ENCODE peak calls at places on chromosomes 7 and 10, in five cellular contexts. One of them, this sample, is unnamed.

GRCh38 chr7:26629696-26630095 is 234.7 kb downstream of the SKAP2 start:
- DNase-seq in cardiac muscle cell: no peak
- DNase-seq in upper lobe of right lung: no peak
- DNase-seq in astrocyte: no peak
- DNase-seq in adrenal gland: no peak
- DNase-seq in this sample: no peak

GRCh38 chr10:26367771-26368170 is 70.4 kb upstream of the APBB1IP start:
- DNase-seq in cardiac muscle cell: peak
- DNase-seq in upper lobe of right lung: peak
- DNase-seq in astrocyte: peak
- DNase-seq in adrenal gland: peak
- DNase-seq in this sample: peak

GRCh38 chr7:47402941-47403340 is 179.0 kb downstream of the TNS3 start:
- DNase-seq in cardiac muscle cell: no peak
- DNase-seq in upper lobe of right lung: peak
- DNase-seq in astrocyte: no peak
- DNase-seq in adrenal gland: peak
- DNase-seq in this sample: no peak

GRCh38 chr10:131006458-131007256 is 304.9 kb downstream of the TCERG1L start:
- DNase-seq in cardiac muscle cell: no peak
- DNase-seq in upper lobe of right lung: peak
- DNase-seq in astrocyte: no peak
- DNase-seq in adrenal gland: no peak
- DNase-seq in this sample: no peak

GRCh38 chr10:4111593-4111992 is 326.6 kb upstream of the KLF6 start:
- DNase-seq in cardiac muscle cell: no peak
- DNase-seq in upper lobe of right lung: no peak
- DNase-seq in astrocyte: peak
- DNase-seq in adrenal gland: no peak
- DNase-seq in this sample: no peak

GRCh38 chr7:81626008-81626407 is 143.8 kb downstream of the HGF start:
- DNase-seq in cardiac muscle cell: no peak
- DNase-seq in upper lobe of right lung: no peak
- DNase-seq in astrocyte: peak
- DNase-seq in adrenal gland: no peak
- DNase-seq in this sample: no peak

GRCh38 chr10:133151528-133151927 is 8.5 kb upstream of the KNDC1 start:
- DNase-seq in cardiac muscle cell: no peak
- DNase-seq in upper lobe of right lung: no peak
- DNase-seq in astrocyte: no peak
- DNase-seq in adrenal gland: no peak
- DNase-seq in this sample: no peak

GRCh38 chr7:45430397-45430796 is 143.8 kb upstream of the ADCY1 start:
- DNase-seq in cardiac muscle cell: no peak
- DNase-seq in upper lobe of right lung: no peak
- DNase-seq in astrocyte: no peak
- DNase-seq in adrenal gland: no peak
- DNase-seq in this sample: no peak

GRCh38 chr10:77390481-77390891 is 247.1 kb downstream of the KCNMA1 start:
- DNase-seq in cardiac muscle cell: peak
- DNase-seq in upper lobe of right lung: no peak
- DNase-seq in astrocyte: peak
- DNase-seq in adrenal gland: no peak
- DNase-seq in this sample: no peak

GRCh38 chr10:44761076-44761475 is 150.1 kb upstream of the TMEM72 start:
- DNase-seq in cardiac muscle cell: no peak
- DNase-seq in upper lobe of right lung: no peak
- DNase-seq in astrocyte: peak
- DNase-seq in adrenal gland: no peak
- DNase-seq in this sample: no peak

DNA sequence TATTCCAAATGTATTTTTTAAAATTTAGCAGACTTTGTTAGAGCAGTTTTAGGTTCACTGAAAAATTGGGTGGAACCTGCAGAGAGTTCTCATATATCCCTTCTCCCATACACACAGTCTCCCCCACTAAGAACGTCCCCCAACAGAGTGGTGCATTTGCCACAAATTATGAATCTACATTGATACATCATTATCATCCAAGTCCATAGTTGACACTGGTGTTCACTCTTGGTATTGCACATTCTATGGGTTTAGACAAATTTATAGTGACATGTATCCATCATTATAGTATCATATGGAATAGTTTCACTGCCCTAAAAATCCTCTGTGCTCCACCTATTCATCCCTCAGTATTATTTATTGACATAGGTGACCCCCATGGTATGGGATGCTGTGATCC is 97.3 kb upstream of the AFAP1L2 start:
- DNase-seq in cardiac muscle cell: no peak
- DNase-seq in upper lobe of right lung: no peak
- DNase-seq in astrocyte: no peak
- DNase-seq in adrenal gland: no peak
- DNase-seq in this sample: no peak
- TF ChIP-seq CTCF in cardiac muscle cell: no peak
- TF ChIP-seq CTCF in upper lobe of right lung: no peak
- TF ChIP-seq CTCF in astrocyte: no peak
- TF ChIP-seq CTCF in adrenal gland: no peak
- TF ChIP-seq CTCF in this sample: no peak

GRCh38 chr10:128211953-128212727 is 85.9 kb upstream of the MKI67 start:
- DNase-seq in cardiac muscle cell: peak
- DNase-seq in upper lobe of right lung: peak
- DNase-seq in astrocyte: peak
- DNase-seq in adrenal gland: peak
- DNase-seq in this sample: peak
- H3K4me3 ChIP-seq in cardiac muscle cell: no peak
- H3K4me3 ChIP-seq in upper lobe of right lung: peak
- H3K4me3 ChIP-seq in astrocyte: no peak
- H3K4me3 ChIP-seq in adrenal gland: no peak
- H3K4me3 ChIP-seq in this sample: no peak

GRCh38 chr10:173741-174140 is 38.5 kb downstream of the ZMYND11 start:
- DNase-seq in cardiac muscle cell: no peak
- DNase-seq in upper lobe of right lung: no peak
- DNase-seq in astrocyte: no peak
- DNase-seq in adrenal gland: no peak
- DNase-seq in this sample: no peak

GRCh38 chr10:182441-183201 is 47.4 kb downstream of the ZMYND11 start:
- DNase-seq in cardiac muscle cell: no peak
- DNase-seq in upper lobe of right lung: no peak
- DNase-seq in astrocyte: peak
- DNase-seq in adrenal gland: no peak
- DNase-seq in this sample: peak

GRCh38 chr10:176677-177076 is 41.4 kb downstream of the ZMYND11 start:
- DNase-seq in cardiac muscle cell: no peak
- DNase-seq in upper lobe of right lung: no peak
- DNase-seq in astrocyte: no peak
- DNase-seq in adrenal gland: no peak
- DNase-seq in this sample: no peak

GRCh38 chr10:178723-179122 is 43.5 kb downstream of the ZMYND11 start:
- DNase-seq in cardiac muscle cell: no peak
- DNase-seq in upper lobe of right lung: no peak
- DNase-seq in astrocyte: no peak
- DNase-seq in adrenal gland: no peak
- DNase-seq in this sample: no peak

GRCh38 chr10:178208-178607 is 43.0 kb downstream of the ZMYND11 start:
- DNase-seq in cardiac muscle cell: peak
- DNase-seq in upper lobe of right lung: no peak
- DNase-seq in astrocyte: peak
- DNase-seq in adrenal gland: no peak
- DNase-seq in this sample: peak
- TF ChIP-seq CTCF in cardiac muscle cell: peak
- TF ChIP-seq CTCF in upper lobe of right lung: peak
- TF ChIP-seq CTCF in astrocyte: peak
- TF ChIP-seq CTCF in adrenal gland: peak
- TF ChIP-seq CTCF in this sample: no peak

GRCh38 chr7:77426052-77426404 is 9.9 kb upstream of the GSAP start:
- DNase-seq in cardiac muscle cell: no peak
- DNase-seq in upper lobe of right lung: no peak
- DNase-seq in astrocyte: no peak
- DNase-seq in adrenal gland: no peak
- DNase-seq in this sample: peak

GRCh38 chr7:77425151-77426051 is 9.3 kb upstream of the GSAP start:
- DNase-seq in cardiac muscle cell: peak
- DNase-seq in upper lobe of right lung: no peak
- DNase-seq in astrocyte: peak
- DNase-seq in adrenal gland: no peak
- DNase-seq in this sample: peak

GRCh38 chr7:77428777-77429231 is 12.7 kb upstream of the GSAP start:
- DNase-seq in cardiac muscle cell: peak
- DNase-seq in upper lobe of right lung: peak
- DNase-seq in astrocyte: peak
- DNase-seq in adrenal gland: peak
- DNase-seq in this sample: no peak

GRCh38 chr7:77427996-77428603 is 12.0 kb upstream of the GSAP start:
- DNase-seq in cardiac muscle cell: peak
- DNase-seq in upper lobe of right lung: no peak
- DNase-seq in astrocyte: peak
- DNase-seq in adrenal gland: no peak
- DNase-seq in this sample: peak

GRCh38 chr7:77426521-77427051 is 10.4 kb upstream of the GSAP start:
- DNase-seq in cardiac muscle cell: peak
- DNase-seq in upper lobe of right lung: no peak
- DNase-seq in astrocyte: peak
- DNase-seq in adrenal gland: no peak
- DNase-seq in this sample: no peak
- H3K4me3 ChIP-seq in cardiac muscle cell: no peak
- H3K4me3 ChIP-seq in upper lobe of right lung: peak
- H3K4me3 ChIP-seq in astrocyte: peak
- H3K4me3 ChIP-seq in adrenal gland: no peak
- H3K4me3 ChIP-seq in this sample: no peak